ENCODE peak calls at places on chromosomes 5 and 9, in six cellular contexts. One of them, this sample, is unnamed.

GRCh38 chr5:53126514-53126913 is 17.0 kb upstream of the MOCS2 start:
- DNase-seq in prostate gland: no peak
- DNase-seq in tibial artery: no peak
- DNase-seq in CD14-positive monocyte: no peak
- DNase-seq in activated CD4-positive, CD25-positive, alpha-beta regulatory T cell: no peak
- DNase-seq in germinal center: no peak
- DNase-seq in this sample: no peak

GRCh38 chr9:138053996-138054752 is 176.6 kb downstream of the CACNA1B start:
- DNase-seq in prostate gland: no peak
- DNase-seq in tibial artery: no peak
- DNase-seq in CD14-positive monocyte: peak; percentile 40
- DNase-seq in activated CD4-positive, CD25-positive, alpha-beta regulatory T cell: no peak
- DNase-seq in germinal center: no peak
- DNase-seq in this sample: no peak

GRCh38 chr9:115596743-115597080 is 478.8 kb upstream of the TNC start:
- DNase-seq in prostate gland: no peak
- DNase-seq in tibial artery: no peak
- DNase-seq in CD14-positive monocyte: no peak
- DNase-seq in activated CD4-positive, CD25-positive, alpha-beta regulatory T cell: no peak
- DNase-seq in germinal center: no peak
- DNase-seq in this sample: no peak

GRCh38 chr5:100902406-100903035 is 561 bp downstream of the ST8SIA4 start:
- DNase-seq in prostate gland: no peak
- DNase-seq in tibial artery: no peak
- DNase-seq in CD14-positive monocyte: no peak
- DNase-seq in activated CD4-positive, CD25-positive, alpha-beta regulatory T cell: no peak
- DNase-seq in germinal center: no peak
- DNase-seq in this sample: no peak

GRCh38 chr9:87812375-87813118 is 70.1 kb upstream of the SPATA31E1 start:
- DNase-seq in prostate gland: peak; percentile 21
- DNase-seq in tibial artery: no peak
- DNase-seq in CD14-positive monocyte: no peak
- DNase-seq in activated CD4-positive, CD25-positive, alpha-beta regulatory T cell: no peak
- DNase-seq in germinal center: no peak
- DNase-seq in this sample: no peak

GRCh38 chr5:172792693-172793570 is 21.9 kb upstream of the DUSP1 start:
- DNase-seq in prostate gland: no peak
- DNase-seq in tibial artery: no peak
- DNase-seq in CD14-positive monocyte: no peak
- DNase-seq in activated CD4-positive, CD25-positive, alpha-beta regulatory T cell: no peak
- DNase-seq in germinal center: no peak
- DNase-seq in this sample: no peak

GRCh38 chr5:126477681-126478117 is 54.5 kb downstream of the GRAMD2B start:
- DNase-seq in prostate gland: no peak
- DNase-seq in tibial artery: no peak
- DNase-seq in CD14-positive monocyte: no peak
- DNase-seq in activated CD4-positive, CD25-positive, alpha-beta regulatory T cell: no peak
- DNase-seq in germinal center: no peak
- DNase-seq in this sample: no peak

GRCh38 chr9:89639367-89639795 is 34.6 kb downstream of the GADD45G start:
- DNase-seq in prostate gland: peak; percentile 62
- DNase-seq in tibial artery: peak; percentile 81
- DNase-seq in CD14-positive monocyte: no peak
- DNase-seq in activated CD4-positive, CD25-positive, alpha-beta regulatory T cell: no peak
- DNase-seq in germinal center: no peak
- DNase-seq in this sample: no peak

GRCh38 chr5:172568308-172568923 is 72.6 kb upstream of the NEURL1B start:
- DNase-seq in prostate gland: no peak
- DNase-seq in tibial artery: no peak
- DNase-seq in CD14-positive monocyte: no peak
- DNase-seq in activated CD4-positive, CD25-positive, alpha-beta regulatory T cell: no peak
- DNase-seq in germinal center: no peak
- DNase-seq in this sample: no peak

GRCh38 chr5:87899109-87900100 is 369.2 kb downstream of the TMEM161B start:
- DNase-seq in prostate gland: no peak
- DNase-seq in tibial artery: peak; percentile 57
- DNase-seq in CD14-positive monocyte: no peak
- DNase-seq in activated CD4-positive, CD25-positive, alpha-beta regulatory T cell: no peak
- DNase-seq in germinal center: no peak
- DNase-seq in this sample: no peak

GRCh38 chr5:62266573-62266972 is 39.4 kb upstream of the KIF2A start:
- DNase-seq in prostate gland: no peak
- DNase-seq in tibial artery: no peak
- DNase-seq in CD14-positive monocyte: no peak
- DNase-seq in activated CD4-positive, CD25-positive, alpha-beta regulatory T cell: no peak
- DNase-seq in germinal center: no peak
- DNase-seq in this sample: no peak

GRCh38 chr5:56148453-56148971 is 84.6 kb downstream of the ANKRD55 start:
- DNase-seq in prostate gland: no peak
- DNase-seq in tibial artery: no peak
- DNase-seq in CD14-positive monocyte: no peak
- DNase-seq in activated CD4-positive, CD25-positive, alpha-beta regulatory T cell: no peak
- DNase-seq in germinal center: no peak
- DNase-seq in this sample: no peak

GRCh38 chr5:127176769-127177168 is 103.5 kb upstream of the C5orf63 start:
- DNase-seq in prostate gland: no peak
- DNase-seq in tibial artery: no peak
- DNase-seq in CD14-positive monocyte: no peak
- DNase-seq in activated CD4-positive, CD25-positive, alpha-beta regulatory T cell: no peak
- DNase-seq in germinal center: no peak
- DNase-seq in this sample: no peak

GRCh38 chr9:85009251-85009650 is 339.7 kb downstream of the NTRK2 start:
- DNase-seq in prostate gland: no peak
- DNase-seq in tibial artery: no peak
- DNase-seq in CD14-positive monocyte: no peak
- DNase-seq in activated CD4-positive, CD25-positive, alpha-beta regulatory T cell: no peak
- DNase-seq in germinal center: peak; percentile 6
- DNase-seq in this sample: no peak

GRCh38 chr9:2055203-2055658 is 40.1 kb downstream of the SMARCA2 start:
- DNase-seq in prostate gland: no peak
- DNase-seq in tibial artery: no peak
- DNase-seq in CD14-positive monocyte: no peak
- DNase-seq in activated CD4-positive, CD25-positive, alpha-beta regulatory T cell: no peak
- DNase-seq in germinal center: no peak
- DNase-seq in this sample: no peak

GRCh38 chr5:12795333-12795663 is 891.1 kb upstream of the CTNND2 start:
- DNase-seq in prostate gland: no peak
- DNase-seq in tibial artery: no peak
- DNase-seq in CD14-positive monocyte: no peak
- DNase-seq in activated CD4-positive, CD25-positive, alpha-beta regulatory T cell: no peak
- DNase-seq in germinal center: no peak
- DNase-seq in this sample: no peak

GRCh38 chr9:28915256-28915930 is 1342.1 kb upstream of the C9orf72 start:
- DNase-seq in prostate gland: no peak
- DNase-seq in tibial artery: no peak
- DNase-seq in CD14-positive monocyte: no peak
- DNase-seq in activated CD4-positive, CD25-positive, alpha-beta regulatory T cell: no peak
- DNase-seq in germinal center: no peak
- DNase-seq in this sample: no peak

GRCh38 chr9:137379761-137380161 is 43.2 kb downstream of the EXD3 start:
- DNase-seq in prostate gland: no peak
- DNase-seq in tibial artery: no peak
- DNase-seq in CD14-positive monocyte: no peak
- DNase-seq in activated CD4-positive, CD25-positive, alpha-beta regulatory T cell: no peak
- DNase-seq in germinal center: no peak
- DNase-seq in this sample: no peak

GRCh38 chr9:121889990-121890563 is 203.0 kb downstream of the TTLL11 start:
- DNase-seq in prostate gland: no peak
- DNase-seq in tibial artery: no peak
- DNase-seq in CD14-positive monocyte: no peak
- DNase-seq in activated CD4-positive, CD25-positive, alpha-beta regulatory T cell: no peak
- DNase-seq in germinal center: no peak
- DNase-seq in this sample: no peak

This sample was measured in activated naive CD8-positive, alpha-beta T cell treated with anti-CD3 and anti-CD28 coated beads, Interleukin-2, amount 50 U/mL, for 16 hours.